ENCODE peak calls at places on chromosomes 12 and 14, in nine cellular contexts. M, S, C, D, Y, A, L, H and I are unnamed samples.

GRCh38 chr14:98835051-98835824 is 436.8 kb downstream of the BCL11B start:
- DNase-seq in A (no peak), S (peak), M (no peak), C (no peak), L (no peak), D (no peak), H (no peak), Y (no peak), I (no peak)

GRCh38 chr14:102862154-102862772 is 60.2 kb upstream of the AMN start:
- DNase-seq in C (no peak), Y (no peak), A (no peak), H (no peak), L (no peak), S (no peak), M (no peak), D (no peak), I (no peak)

GRCh38 chr14:66514206-66514605 is 6.3 kb downstream of the GPHN start:
- DNase-seq in C (peak), Y (no peak), L (peak), M (no peak), S (no peak), D (no peak), H (no peak), A (no peak), I (peak)

GRCh38 chr12:126210448-126210847 is 1145.2 kb downstream of the AACS start:
- DNase-seq in Y (no peak), D (no peak), A (no peak), L (peak), S (no peak), H (no peak), M (no peak), C (no peak), I (no peak)

GRCh38 chr14:72742682-72743195 is 151.2 kb downstream of the DPF3 start:
- DNase-seq in M (no peak), Y (peak), A (no peak), H (no peak), S (no peak), D (no peak), L (no peak), C (no peak), I (no peak)

GRCh38 chr14:74604896-74605295 is 7.1 kb downstream of the LTBP2 start:
- DNase-seq in S (no peak), Y (no peak), H (no peak), L (peak), C (peak), A (peak), M (peak), D (no peak), I (no peak)

GRCh38 chr12:6425588-6426531 is 18.9 kb upstream of the CD27 start:
- DNase-seq in H (no peak), A (no peak), C (no peak), M (no peak), Y (no peak), L (no peak), S (no peak), D (no peak), I (no peak)

GRCh38 chr14:102111101-102111500 is 24.3 kb upstream of the HSP90AA1 start:
- DNase-seq in D (no peak), M (no peak), L (no peak), S (no peak), H (no peak), Y (no peak), C (no peak), A (no peak), I (no peak)

GRCh38 chr12:130818381-130819247 is 20.4 kb downstream of the STX2 start:
- DNase-seq in H (peak), A (no peak), C (peak), S (no peak), M (peak), L (peak), D (no peak), Y (peak), I (peak)
- TF ChIP-seq CTCF in H (peak), A (peak), C (no peak), S (peak), M (peak), L (peak), D (peak), Y (peak), I (peak)

DNA sequence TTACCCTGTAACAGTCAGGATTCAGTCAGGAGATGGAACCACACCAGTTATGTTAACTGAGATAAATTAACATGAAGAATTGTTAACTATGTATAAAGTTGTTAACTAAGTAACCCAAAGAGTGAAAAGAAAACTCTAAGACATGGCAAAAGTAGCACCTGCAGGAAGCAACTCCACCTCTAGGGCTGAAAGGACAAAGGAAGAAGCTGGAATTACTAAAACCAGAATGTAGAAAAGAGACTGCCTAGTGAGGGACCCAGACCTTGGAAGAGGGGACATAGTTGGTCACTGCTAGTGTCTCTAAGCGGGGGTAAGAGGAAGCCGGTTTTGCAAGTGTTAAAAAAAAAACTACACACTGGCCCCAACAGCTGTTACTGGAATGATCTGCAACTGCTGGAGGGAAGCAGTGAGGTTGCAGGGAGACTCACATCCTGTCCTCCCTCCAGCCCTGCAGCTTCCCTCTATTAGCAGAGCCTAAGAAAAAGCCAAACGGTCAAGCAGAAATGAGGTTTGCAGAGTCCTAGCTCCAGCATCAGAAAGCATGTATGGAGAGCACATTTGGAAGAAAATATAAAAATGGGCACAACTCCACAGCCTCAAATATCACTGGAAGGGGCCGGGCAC is 39.7 kb downstream of the GPR135 start:
- DNase-seq in C (peak), H (no peak), L (peak), S (no peak), A (peak), Y (no peak), M (no peak), D (no peak), I (peak)
- TF ChIP-seq CTCF in C (no peak), H (no peak), L (peak), S (no peak), A (peak), Y (no peak), M (no peak), D (no peak), I (peak)

DNA sequence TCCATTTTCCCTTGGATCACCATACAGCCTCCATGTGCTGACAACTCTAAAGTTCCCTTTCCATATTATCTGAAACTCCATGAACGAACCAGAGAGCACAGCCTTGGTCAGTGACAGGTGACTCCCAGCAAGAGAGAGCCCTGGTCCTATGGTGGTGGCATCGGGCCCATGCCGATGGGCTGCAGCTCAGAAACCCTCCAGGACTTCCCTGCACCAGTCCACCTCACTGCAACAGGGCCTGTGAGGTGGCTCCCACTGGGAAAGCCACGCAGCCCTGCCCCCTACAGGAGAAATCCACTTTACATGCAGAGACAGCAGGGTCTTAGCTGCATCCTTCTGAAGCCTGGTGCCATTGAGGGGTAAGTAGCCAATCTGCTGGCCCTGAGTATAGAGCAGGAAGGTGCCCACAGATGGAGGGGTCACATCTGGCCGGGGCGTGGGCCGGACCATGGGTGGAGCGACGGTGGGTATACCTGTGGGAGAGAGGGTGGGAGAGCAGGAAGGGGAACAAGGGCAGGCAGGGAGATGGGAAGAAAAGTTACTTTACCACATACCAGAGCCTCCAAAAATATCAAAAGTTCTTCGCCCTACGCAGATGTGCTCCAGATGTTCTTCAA is 24.7 kb downstream of the RTRAF start:
- DNase-seq in D (peak), L (no peak), S (no peak), M (peak), Y (peak), A (no peak), C (peak), H (peak), I (no peak)
- TF ChIP-seq CTCF in D (peak), L (peak), S (no peak), M (no peak), Y (peak), A (peak), C (no peak), H (peak), I (peak)

GRCh38 chr14:50318031-50318626 is 6.0 kb downstream of the DMAC2L start:
- DNase-seq in M (no peak), H (no peak), D (peak), A (peak), L (peak), S (no peak), C (peak), Y (no peak), I (peak)
- TF ChIP-seq CTCF in M (peak), H (peak), D (peak), A (peak), L (peak), S (peak), C (peak), Y (no peak), I (peak)

DNA sequence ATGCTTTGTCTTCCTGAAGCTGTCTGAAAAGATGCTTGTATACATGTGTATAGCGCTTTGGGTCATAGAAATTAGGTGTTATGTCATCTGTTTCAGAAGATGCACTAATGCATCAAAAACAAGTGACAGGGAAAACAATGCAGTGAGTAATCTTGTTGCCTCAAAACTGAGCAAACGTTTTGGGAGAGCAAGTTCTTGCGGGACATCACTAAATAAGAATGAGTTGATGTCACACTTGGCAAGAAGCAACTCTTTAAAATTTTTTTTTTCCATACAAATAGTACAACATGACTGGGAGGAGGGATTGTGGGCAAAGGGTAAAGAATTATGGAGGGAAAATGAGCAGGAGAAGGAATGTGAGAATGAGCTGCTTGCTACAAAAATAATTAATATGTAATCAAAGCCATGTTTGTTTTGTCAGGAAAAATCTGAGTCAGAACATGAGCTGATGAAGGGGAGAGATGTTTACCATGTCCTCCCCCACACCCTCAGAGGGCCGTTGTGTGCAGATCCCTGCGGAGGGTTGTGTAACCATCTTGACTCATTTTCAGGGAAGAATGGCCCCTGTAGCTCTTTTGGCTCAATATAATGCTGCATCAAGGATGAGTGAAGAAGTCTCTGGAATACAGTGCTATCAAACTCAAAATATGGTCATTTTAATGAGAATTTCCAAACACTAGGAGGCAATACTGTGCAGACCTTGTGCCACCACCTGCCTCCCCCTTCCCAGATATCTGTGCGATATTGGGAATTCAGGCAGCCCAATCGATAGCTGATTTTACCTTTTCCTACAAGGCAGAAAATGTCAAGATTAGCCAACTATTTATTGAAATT is 41.4 kb downstream of the BORCS5 start:
- DNase-seq in H (no peak), C (peak), S (no peak), M (peak), Y (no peak), L (peak), D (peak), A (peak), I (peak)
- TF ChIP-seq CTCF in H (no peak), C (no peak), S (no peak), M (no peak), Y (no peak), L (no peak), D (peak), A (peak), I (peak)

GRCh38 chr12:3438401-3438800 is 52.6 kb upstream of the PRMT8 start:
- DNase-seq in C (no peak), L (no peak), S (no peak), M (no peak), D (no peak), A (no peak), H (no peak), Y (no peak), I (no peak)
- TF ChIP-seq CTCF in C (no peak), L (no peak), S (no peak), M (no peak), D (no peak), A (no peak), H (no peak), Y (no peak), I (no peak)